ENCODE peak calls at places on chromosomes 5 and 9, in four cellular contexts. J is AG10803, O is right atrium auricular region, L is mesendoderm. R is an unnamed sample.
A peak's percentile ranks its signal among the peaks of the same experiment; 100 is the strongest.

GRCh38 chr9:130207241-130207992 is 35.2 kb downstream of the NCS1 start:
- DNase-seq in J (no peak), O (no peak), L (no peak), R (no peak)

GRCh38 chr9:114037961-114038723 is 40.0 kb downstream of the AMBP start:
- DNase-seq in J (no peak), O (peak; percentile 50), L (peak; percentile 31), R (no peak)

GRCh38 chr9:136568288-136569081 is 22.6 kb upstream of the NOTCH1 start:
- DNase-seq in J (no peak), O (no peak), L (peak; percentile 73), R (peak; percentile 38)

GRCh38 chr5:141875795-141876627 is 2.2 kb downstream of the PCDH1 start:
- DNase-seq in J (no peak), O (no peak), L (peak; percentile 71), R (no peak)

GRCh38 chr5:83711982-83712601 is 8.6 kb downstream of the HAPLN1 start:
- DNase-seq in J (peak; percentile 36), O (no peak), L (peak; percentile 51), R (no peak)

GRCh38 chr9:22722492-22722891 is 275.9 kb downstream of the DMRTA1 start:
- DNase-seq in J (no peak), O (no peak), L (peak; percentile 31), R (no peak)

GRCh38 chr5:34756781-34757624 is 82.0 kb upstream of the TTC23L start:
- DNase-seq in J (peak; percentile 59), O (no peak), L (no peak), R (no peak)

GRCh38 chr5:40984884-40985283 is 75.6 kb downstream of the C7 start:
- DNase-seq in J (peak; percentile 40), O (no peak), L (no peak), R (no peak)

GRCh38 chr5:141800629-141801028 is 77.6 kb downstream of the PCDH1 start:
- DNase-seq in J (peak; percentile 15), O (no peak), L (no peak), R (no peak)

GRCh38 chr5:32099486-32100035 is 74.6 kb downstream of the GOLPH3 start:
- DNase-seq in J (no peak), O (no peak), L (no peak), R (no peak)

GRCh38 chr9:129655142-129655541 is 10.3 kb upstream of the PRRX2 start:
- DNase-seq in J (no peak), O (no peak), L (no peak), R (no peak)

GRCh38 chr9:127723013-127723412 is 7.1 kb downstream of the TTC16 start:
- DNase-seq in J (no peak), O (no peak), L (no peak), R (no peak)

GRCh38 chr5:140881889-140882590 is at the start of gene PCDHA13:
- DNase-seq in J (no peak), O (no peak), L (no peak), R (no peak)

GRCh38 chr9:96166981-96167380 is 135.0 kb downstream of the HSD17B3 start:
- DNase-seq in J (no peak), O (no peak), L (no peak), R (no peak)

GRCh38 chr5:12780536-12780935 is 876.3 kb upstream of the CTNND2 start:
- DNase-seq in J (no peak), O (no peak), L (no peak), R (no peak)

GRCh38 chr9:134358026-134358967 is 32.0 kb downstream of the RXRA start:
- DNase-seq in J (peak; percentile 22), O (no peak), L (no peak), R (peak; percentile 73)

GRCh38 chr9:134360897-134361296 is 34.6 kb downstream of the RXRA start:
- DNase-seq in J (peak; percentile 47), O (no peak), L (no peak), R (peak; percentile 95)

GRCh38 chr9:134360180-134360759 is 34.0 kb downstream of the RXRA start:
- DNase-seq in J (no peak), O (no peak), L (no peak), R (no peak)

GRCh38 chr9:134358968-134359319 is 32.7 kb downstream of the RXRA start:
- DNase-seq in J (no peak), O (no peak), L (no peak), R (no peak)

DNA sequence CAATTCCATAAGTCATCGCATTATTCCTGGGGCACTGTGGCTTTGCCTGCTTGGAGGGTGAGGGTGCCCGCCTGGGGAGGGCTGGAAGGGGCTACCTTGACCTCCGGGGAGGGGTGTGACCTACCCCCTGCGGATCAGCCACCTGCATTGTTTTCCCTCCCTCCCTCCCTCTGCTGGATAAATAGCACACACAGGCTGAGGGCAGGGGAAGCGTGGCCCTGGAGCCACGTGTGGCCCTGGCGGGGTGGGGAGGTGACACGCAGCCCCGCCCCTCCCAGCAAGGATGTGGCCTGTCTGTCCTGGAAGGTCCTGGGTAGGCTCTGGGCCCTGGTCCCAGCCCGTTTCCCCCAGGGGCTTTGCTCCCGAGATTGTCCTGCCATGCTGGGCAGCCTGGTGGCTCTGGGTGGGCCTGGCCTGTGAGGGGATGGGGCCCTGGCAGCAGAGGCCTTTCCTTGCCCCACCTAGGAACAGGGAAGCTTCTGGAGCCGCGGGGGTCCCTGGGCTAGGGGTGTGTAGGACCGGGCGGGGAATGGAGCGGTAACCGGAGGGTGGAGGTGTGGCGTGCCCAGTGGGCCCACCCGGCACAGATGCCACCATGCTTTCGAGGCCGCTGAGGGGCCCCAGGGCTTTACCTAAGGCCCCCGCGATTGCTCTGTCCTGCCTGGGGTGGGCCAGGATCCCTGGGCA is 33.4 kb downstream of the RXRA start:
- DNase-seq in J (no peak), O (no peak), L (no peak), R (no peak)
- H3K4me3 ChIP-seq in J (no peak overlapping the region), O (no peak overlapping the region), L (no peak overlapping the region), R (no peak overlapping the region)

GRCh38 chr5:52181403-52181802 is 606.3 kb upstream of the ITGA1 start:
- DNase-seq in J (no peak), O (no peak), L (no peak), R (no peak)

GRCh38 chr5:52173133-52173532 is 614.6 kb upstream of the ITGA1 start:
- DNase-seq in J (no peak), O (no peak), L (no peak), R (no peak)

GRCh38 chr5:52177193-52177592 is 610.5 kb upstream of the ITGA1 start:
- DNase-seq in J (no peak), O (no peak), L (no peak), R (no peak)
- H3K4me3 ChIP-seq in J (no peak overlapping the region), O (no peak overlapping the region), L (no peak overlapping the region), R (no peak overlapping the region)

DNA sequence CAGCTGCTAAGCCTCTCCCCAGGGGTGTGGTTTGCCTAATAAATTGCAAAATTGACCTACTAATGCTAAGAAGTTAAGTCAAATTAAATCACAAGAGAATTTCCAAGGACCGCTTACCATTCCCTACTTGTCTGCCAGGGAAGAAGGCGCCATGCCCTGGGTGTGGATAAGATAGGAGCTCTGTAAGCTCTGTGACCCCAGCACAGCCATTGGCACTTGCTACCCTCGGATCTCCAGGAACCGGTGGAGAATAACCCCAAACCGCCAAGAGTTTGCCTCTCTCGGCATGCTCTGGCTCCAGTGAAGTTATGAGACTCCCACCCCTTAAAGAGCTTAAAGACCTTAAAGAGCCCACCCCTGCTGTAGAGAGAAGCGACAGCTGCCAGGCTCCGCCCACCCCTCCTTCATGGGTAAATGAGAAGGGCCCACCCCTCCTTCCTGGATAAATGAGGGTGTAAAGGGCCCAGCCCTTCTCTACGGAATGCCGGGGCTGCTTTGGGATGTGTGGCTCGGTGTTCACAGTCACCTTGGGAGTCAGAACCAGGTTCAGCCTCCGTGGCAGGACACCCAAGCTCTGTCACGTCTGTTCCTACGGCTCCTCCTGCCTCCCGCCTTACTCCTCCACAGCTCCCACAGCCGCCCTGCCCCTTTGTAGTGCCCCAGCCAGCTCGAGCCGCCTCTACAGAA is 59.1 kb downstream of the NEURL1B start:
- DNase-seq in J (no peak), O (no peak), L (peak; percentile 65), R (no peak)
- H3K4me3 ChIP-seq in J (no peak overlapping the region), O (peak overlapping the region; percentile 16), L (no peak overlapping the region), R (no peak overlapping the region)

DNA sequence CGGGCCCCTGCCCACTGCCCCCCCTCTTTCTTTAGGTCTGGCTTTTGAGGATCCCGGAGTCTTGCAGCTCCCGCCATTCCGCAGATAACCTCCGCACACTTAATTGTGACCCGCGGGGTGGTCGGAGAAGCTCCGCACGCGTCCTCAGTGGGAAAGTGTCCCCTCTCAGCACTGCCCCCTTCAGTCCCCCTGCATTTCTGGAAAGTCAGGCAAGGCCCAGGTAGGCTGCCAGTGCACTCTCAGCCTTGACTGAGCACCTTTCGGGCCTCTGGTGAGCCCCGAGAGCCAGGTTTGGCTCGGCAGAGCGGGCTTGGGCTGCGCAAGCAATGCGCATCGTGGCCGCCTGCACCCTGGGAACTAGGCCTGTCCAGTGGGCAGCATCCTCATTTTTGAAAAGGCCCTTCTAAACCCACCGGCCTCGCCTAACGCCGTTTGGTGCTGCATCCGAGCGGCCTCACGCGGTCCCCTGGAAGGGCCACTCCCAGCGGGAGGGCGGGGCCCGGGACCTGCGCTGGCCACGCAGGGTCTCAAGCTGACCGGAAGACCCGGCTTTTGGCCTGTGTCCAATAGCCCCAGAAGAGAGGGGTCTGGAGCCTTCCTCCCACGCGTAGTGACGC is 6.7 kb upstream of the DMRT3 start:
- DNase-seq in J (no peak), O (no peak), L (peak; percentile 49), R (no peak)
- H3K4me3 ChIP-seq in J (no peak overlapping the region), O (no peak overlapping the region), L (no peak overlapping the region), R (no peak overlapping the region)

DNA sequence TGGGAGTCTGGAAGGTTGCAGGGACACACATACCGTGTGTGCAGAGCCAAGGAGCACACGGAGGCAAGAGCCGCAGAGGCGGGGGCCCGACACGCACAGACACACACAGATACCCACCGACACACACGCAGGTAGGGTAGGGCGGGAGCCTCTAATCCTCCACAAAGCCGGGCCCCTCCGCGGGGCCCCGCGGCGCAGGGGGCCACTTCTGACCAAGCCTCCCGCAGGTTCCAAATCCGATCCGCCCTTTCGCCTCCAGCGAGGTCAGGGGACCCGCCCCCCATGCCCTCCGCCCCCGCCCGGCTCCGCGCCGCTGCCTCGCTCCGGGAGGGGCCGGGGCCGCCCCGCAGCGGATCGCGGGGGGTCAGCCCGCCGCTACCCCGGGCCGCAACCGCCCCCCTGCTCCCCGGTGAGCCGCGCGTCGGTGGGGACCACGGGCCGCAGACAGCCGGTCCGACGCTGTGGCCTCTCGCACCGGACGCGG is 1.4 kb upstream of the LMX1B start:
- DNase-seq in J (no peak), O (no peak), L (no peak), R (no peak)
- H3K4me3 ChIP-seq in J (no peak overlapping the region), O (peak overlapping the region; percentile 47), L (no peak overlapping the region), R (peak overlapping the region; percentile 43)

DNA sequence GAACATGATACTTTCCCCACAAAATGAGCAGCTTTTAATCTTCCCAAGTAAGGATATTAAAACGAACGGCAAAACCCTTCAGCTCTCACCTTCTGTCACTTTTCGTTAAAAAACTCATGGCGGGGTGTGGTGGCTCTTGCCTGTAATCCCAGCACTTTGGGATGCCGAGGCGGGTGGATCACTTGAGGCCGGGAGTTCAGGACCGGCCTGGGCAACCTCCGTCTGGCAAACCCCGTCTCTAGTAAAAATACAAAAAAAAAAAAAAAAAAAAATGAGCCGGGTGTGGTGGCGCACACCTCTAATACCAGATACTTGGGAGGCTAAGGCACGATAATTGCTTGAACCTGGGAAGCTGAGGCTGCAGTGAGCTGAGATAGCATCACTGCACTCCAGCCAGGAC is 902 bp downstream of the TMED9 start:
- DNase-seq in J (no peak), O (no peak), L (no peak), R (no peak)
- H3K4me3 ChIP-seq in J (peak overlapping the region; percentile 95), O (peak overlapping the region; percentile 98), L (peak overlapping the region; percentile 72), R (peak overlapping the region; percentile 88)

DNA sequence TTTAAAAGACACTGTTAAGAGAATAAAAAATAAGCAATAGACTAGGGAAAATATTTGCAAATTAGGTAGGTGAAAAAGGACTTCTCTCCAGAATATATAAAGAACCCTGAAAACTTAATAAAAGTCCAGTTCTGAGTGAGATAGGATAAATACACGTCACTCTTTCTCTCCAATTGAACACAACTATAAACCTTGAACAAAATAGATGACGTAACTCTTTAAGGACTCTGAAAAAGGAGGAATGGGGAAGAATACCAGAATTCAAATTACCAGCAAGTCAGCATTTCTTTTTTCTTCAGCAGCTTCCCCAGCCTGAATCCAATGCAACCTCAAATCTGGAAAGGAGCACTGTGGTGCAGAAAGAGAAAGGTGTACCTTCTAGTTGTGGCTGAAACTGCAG is 6.8 kb upstream of the WDR41 start:
- DNase-seq in J (no peak), O (no peak), L (no peak), R (no peak)
- H3K4me3 ChIP-seq in J (no peak overlapping the region), O (no peak overlapping the region), L (no peak overlapping the region), R (no peak overlapping the region)